ENCODE peak calls at places on chromosomes 6 and 20, in seven cellular contexts. R is fibroblast of pulmonary artery; B is astrocyte of the cerebellum; K is cardiac muscle cell; Z is effector memory CD8-positive, alpha-beta T cell; V is stimulated activated effector memory CD8-positive, alpha-beta T cell treated with anti-CD3 and anti-CD28 coated beads, Interleukin-12 subunit alpha, Interleukin-12 subunit beta, amount 100 ng/mL, for 72 hours; U is GM03348. G is an unnamed sample.

GRCh38 chr6:76264466-76264865 is 192.0 kb upstream of the IMPG1 start:
- DNase-seq in R (no peak), B (no peak), K (no peak), Z (no peak), V (no peak), U (no peak), G (no peak)

GRCh38 chr6:33966536-33966935 is 162.7 kb upstream of the MLN start:
- DNase-seq in R (no peak), B (no peak), K (no peak), Z (no peak), V (no peak), U (no peak), G (no peak)

GRCh38 chr6:16669227-16669626 is 92.0 kb downstream of the ATXN1 start:
- DNase-seq in R (peak), B (peak), K (no peak), Z (peak), V (no peak), U (peak), G (no peak)

GRCh38 chr20:31815408-31816188 is 3.6 kb upstream of the MYLK2 start:
- DNase-seq in R (peak), B (no peak), K (peak), Z (no peak), V (no peak), U (peak), G (no peak)

GRCh38 chr6:157715766-157716171 is 107.3 kb upstream of the SNX9 start:
- DNase-seq in R (peak), B (peak), K (no peak), Z (no peak), V (no peak), U (peak), G (no peak)

GRCh38 chr6:66496659-66497058 is 789.6 kb upstream of the EYS start:
- DNase-seq in R (peak), B (no peak), K (peak), Z (no peak), V (no peak), U (peak), G (peak)

GRCh38 chr6:125989631-125990030 is 3.3 kb downstream of the TRMT11 start:
- DNase-seq in R (no peak), B (peak), K (no peak), Z (no peak), V (no peak), U (no peak), G (no peak)

GRCh38 chr6:56692586-56693245 is 50.0 kb upstream of the DST start:
- DNase-seq in R (peak), B (no peak), K (no peak), Z (no peak), V (no peak), U (peak), G (no peak)

GRCh38 chr6:7730852-7731251 is 5.0 kb downstream of the BMP6 start:
- DNase-seq in R (peak), B (peak), K (no peak), Z (no peak), V (no peak), U (peak), G (no peak)

G was measured in Kasumi-1.